ENCODE peak calls at places on chromosome 19, in five cellular contexts. S is pancreas, O is right lobe of liver, U is tibial nerve, A is NCI-H1105 treated with DMSO at 0.1 percent for 48 hours. Z is an unnamed sample.

GRCh38 chr19:343941-344624 is 513 bp downstream of the MIER2 start:
- DNase-seq in A (peak), U (no peak), O (no peak), S (peak), Z (peak)

GRCh38 chr19:30006206-30006605 is 64.2 kb downstream of the URI1 start:
- DNase-seq in U (no peak), S (no peak), A (no peak), O (no peak), Z (no peak)

GRCh38 chr19:3213159-3213558 is 11.3 kb upstream of the CELF5 start:
- DNase-seq in S (no peak), A (no peak), U (no peak), O (no peak), Z (no peak)

GRCh38 chr19:16160943-16161560 is 12.3 kb downstream of the CIB3 start:
- DNase-seq in S (no peak), U (no peak), O (no peak), A (no peak), Z (no peak)

GRCh38 chr19:51422053-51422448 is 4.6 kb upstream of the SIGLEC10 start:
- DNase-seq in O (peak), S (peak), A (no peak), U (peak), Z (no peak)

GRCh38 chr19:34555447-34555846 is 73.9 kb downstream of the WTIP start:
- DNase-seq in O (no peak), A (no peak), S (no peak), U (no peak), Z (peak)

GRCh38 chr19:2207991-2208860 is 27.9 kb downstream of the PLEKHJ1 start:
- DNase-seq in U (peak), S (no peak), A (no peak), O (no peak), Z (no peak)

GRCh38 chr19:49710372-49710951 is 19.5 kb downstream of the CPT1C start:
- DNase-seq in U (no peak), O (no peak), A (no peak), S (no peak), Z (no peak)

GRCh38 chr19:46731007-46731501 is 14.1 kb upstream of the PRKD2 start:
- DNase-seq in O (peak), U (no peak), S (no peak), A (no peak), Z (no peak)

GRCh38 chr19:3336680-3337523 is 29.5 kb upstream of the NFIC start:
- DNase-seq in U (peak), O (peak), A (peak), S (peak), Z (peak)

GRCh38 chr19:7833225-7834156 is 3.5 kb downstream of the EVI5L start:
- DNase-seq in O (peak), S (no peak), U (peak), A (no peak), Z (no peak)

GRCh38 chr19:49676136-49676689 is 858 bp upstream of the PRMT1 start:
- DNase-seq in U (peak), S (no peak), A (peak), O (peak), Z (peak)

GRCh38 chr19:50501186-50501567 is 9.8 kb downstream of the JOSD2 start:
- DNase-seq in U (no peak), S (no peak), O (no peak), A (no peak), Z (no peak)

GRCh38 chr19:506404-507285 is 652 bp upstream of the TPGS1 start:
- DNase-seq in O (peak), U (peak), A (peak), S (peak), Z (peak)

GRCh38 chr19:17541184-17541759 is 14.2 kb upstream of the COLGALT1 start:
- DNase-seq in O (no peak), A (no peak), S (no peak), U (no peak), Z (no peak)

GRCh38 chr19:12932392-12933286 is 872 bp downstream of the FARSA start:
- DNase-seq in U (no peak), A (no peak), O (no peak), S (no peak), Z (no peak)

GRCh38 chr19:52410276-52410675 is 12.6 kb downstream of the ZNF528 start:
- DNase-seq in S (no peak), O (no peak), U (no peak), A (no peak), Z (no peak)

GRCh38 chr19:17525141-17525540 is 13.7 kb downstream of the PGLS start:
- DNase-seq in U (no peak), A (no peak), S (no peak), O (no peak), Z (no peak)

GRCh38 chr19:6580313-6580712 is 10.6 kb downstream of the CD70 start:
- DNase-seq in A (no peak), S (no peak), U (no peak), O (no peak), Z (no peak)

GRCh38 chr19:38274734-38275133 is 10.4 kb downstream of the SPINT2 start:
- DNase-seq in A (no peak), O (no peak), S (no peak), U (no peak), Z (no peak)